ENCODE peak calls at places on chromosome 9, in five cellular contexts. F, J, Y, H and D are unnamed samples.
A peak's percentile ranks its signal among the peaks of the same experiment; 100 is the strongest.

GRCh38 chr9:85077954-85078353 is 408.4 kb downstream of the NTRK2 start:
- DNase-seq in F (no peak), J (no peak), Y (no peak), H (no peak), D (no peak)

GRCh38 chr9:36543916-36544315 is 28.8 kb upstream of the MELK start:
- DNase-seq in F (no peak), J (no peak), Y (peak; percentile 85), H (no peak), D (peak; percentile 69)

GRCh38 chr9:115507148-115507547 is 389.2 kb upstream of the TNC start:
- DNase-seq in F (no peak), J (no peak), Y (no peak), H (peak; percentile 9), D (no peak)

GRCh38 chr9:134735441-134736175 is 94.0 kb downstream of the COL5A1 start:
- DNase-seq in F (no peak), J (no peak), Y (peak; percentile 24), H (no peak), D (no peak)

GRCh38 chr9:112063151-112063550 is 111.9 kb downstream of the SUSD1 start:
- DNase-seq in F (no peak), J (no peak), Y (peak; percentile 58), H (no peak), D (peak; percentile 32)

GRCh38 chr9:4117835-4118610 is 181.8 kb downstream of the GLIS3 start:
- DNase-seq in F (peak; percentile 82), J (no peak), Y (no peak), H (no peak), D (no peak)

GRCh38 chr9:70285981-70286616 is 27.3 kb downstream of the SMC5 start:
- DNase-seq in F (no peak), J (no peak), Y (peak; percentile 30), H (no peak), D (no peak)

GRCh38 chr9:87076825-87077224 is 129.5 kb upstream of the GAS1 start:
- DNase-seq in F (no peak), J (no peak), Y (peak; percentile 60), H (no peak), D (no peak)

GRCh38 chr9:129038109-129038852 is 1.9 kb downstream of the MIGA2 start:
- DNase-seq in F (no peak), J (no peak), Y (peak; percentile 26), H (no peak), D (no peak)

GRCh38 chr9:107480386-107480789 is 9.2 kb downstream of the KLF4 start:
- DNase-seq in F (no peak), J (no peak), Y (peak; percentile 85), H (peak; percentile 43), D (peak; percentile 81)

GRCh38 chr9:109182940-109183798 is 16.1 kb upstream of the FRRS1L start:
- DNase-seq in F (peak; percentile 73), J (no peak), Y (peak; percentile 33), H (peak; percentile 64), D (peak; percentile 67)

GRCh38 chr9:75889977-75890540 is 414 bp upstream of the PCSK5 start:
- DNase-seq in F (peak; percentile 41), J (no peak), Y (peak; percentile 71), H (peak; percentile 68), D (peak; percentile 58)

GRCh38 chr9:85940275-85940831 is 593 bp upstream of the NAA35 start:
- DNase-seq in F (no peak), J (no peak), Y (peak; percentile 5), H (peak; percentile 3), D (no peak)

GRCh38 chr9:132494857-132495256 is 84.8 kb downstream of the CFAP77 start:
- DNase-seq in F (no peak), J (no peak), Y (no peak), H (no peak), D (no peak)

GRCh38 chr9:3329361-3329760 is 196.4 kb downstream of the RFX3 start:
- DNase-seq in F (no peak), J (no peak), Y (peak; percentile 23), H (no peak), D (peak; percentile 4)

GRCh38 chr9:3444016-3444415 is 81.8 kb downstream of the RFX3 start:
- DNase-seq in F (no peak), J (no peak), Y (no peak), H (no peak), D (no peak)

GRCh38 chr9:86285247-86285646 is 2.9 kb upstream of the ISCA1 start:
- DNase-seq in F (no peak), J (no peak), Y (no peak), H (no peak), D (no peak)

GRCh38 chr9:91825866-91826265 is 124.2 kb downstream of the ROR2 start:
- DNase-seq in F (no peak), J (no peak), Y (no peak), H (no peak), D (no peak)

GRCh38 chr9:72539824-72540347 is 18.5 kb downstream of the TMC1 start:
- DNase-seq in F (peak; percentile 57), J (no peak), Y (no peak), H (peak; percentile 65), D (no peak)

GRCh38 chr9:106479679-106480078 is 383.3 kb upstream of the ZNF462 start:
- DNase-seq in F (no peak), J (no peak), Y (peak; percentile 34), H (no peak), D (no peak)

GRCh38 chr9:82894961-82895902 is 167.7 kb downstream of the RASEF start:
- DNase-seq in F (no peak), J (no peak), Y (no peak), H (no peak), D (no peak)

GRCh38 chr9:81559741-81560140 is 129.6 kb downstream of the TLE1 start:
- DNase-seq in F (no peak), J (no peak), Y (peak; percentile 94), H (peak; percentile 76), D (peak; percentile 80)

GRCh38 chr9:35367451-35367850 is 122.5 kb upstream of the RUSC2 start:
- DNase-seq in F (no peak), J (no peak), Y (peak; percentile 59), H (peak; percentile 28), D (peak; percentile 83)

GRCh38 chr9:87844471-87844870 is 38.2 kb upstream of the SPATA31E1 start:
- DNase-seq in F (no peak), J (no peak), Y (no peak), H (no peak), D (no peak)

GRCh38 chr9:118569151-118569550 is 800.1 kb downstream of the BRINP1 start:
- DNase-seq in F (no peak), J (no peak), Y (no peak), H (no peak), D (no peak)

GRCh38 chr9:109417585-109418544 is 80.2 kb downstream of the PTPN3 start:
- DNase-seq in F (no peak), J (no peak), Y (no peak), H (no peak), D (no peak)

GRCh38 chr9:83355729-83356128 is 182.5 kb downstream of the FRMD3 start:
- DNase-seq in F (no peak), J (no peak), Y (no peak), H (no peak), D (no peak)

GRCh38 chr9:124797343-124798103 is 20.6 kb downstream of the OLFML2A start:
- DNase-seq in F (no peak), J (no peak), Y (peak; percentile 82), H (no peak), D (no peak)

GRCh38 chr9:123611228-123611627 is 255.2 kb downstream of the CRB2 start:
- DNase-seq in F (no peak), J (no peak), Y (peak; percentile 60), H (no peak), D (peak; percentile 60)